ENCODE peak calls at places on chromosomes 12 and 14, in five cellular contexts. R, F, L, U and B are unnamed samples.

GRCh38 chr12:108850854-108851573 is 6.4 kb downstream of the SSH1 start:
- DNase-seq in U (no peak), L (peak; percentile 79), F (no peak), R (peak; percentile 96), B (no peak)

GRCh38 chr14:68501621-68502052 is 291.2 kb downstream of the ZFP36L1 start:
- DNase-seq in L (no peak), F (no peak), R (peak; percentile 32), U (no peak), B (no peak)

GRCh38 chr14:101499080-101499479 is 62.2 kb upstream of the DIO3 start:
- DNase-seq in U (no peak), L (no peak), R (no peak), F (no peak), B (no peak)

GRCh38 chr12:122458105-122459035 is 35.9 kb upstream of the CLIP1 start:
- DNase-seq in U (no peak), F (no peak), L (no peak), R (no peak), B (no peak)

GRCh38 chr14:99904506-99904905 is 111.3 kb downstream of the EML1 start:
- DNase-seq in F (no peak), L (no peak), U (no peak), R (no peak), B (no peak)

GRCh38 chr14:97995038-97995437 is 1197.9 kb downstream of the VRK1 start:
- DNase-seq in F (no peak), L (no peak), R (no peak), U (peak; percentile 42), B (no peak)

GRCh38 chr12:115313929-115314328 is 630.0 kb upstream of the TBX3 start:
- DNase-seq in R (peak; percentile 95), L (no peak), F (no peak), U (no peak), B (no peak)

GRCh38 chr14:98957211-98958047 is 314.6 kb downstream of the BCL11B start:
- DNase-seq in R (peak; percentile 3), L (no peak), F (no peak), U (no peak), B (no peak)

GRCh38 chr12:4589941-4590340 is 27.9 kb downstream of the DYRK4 start:
- DNase-seq in U (no peak), R (peak; percentile 11), F (no peak), L (no peak), B (no peak)

GRCh38 chr14:101704140-101704539 is 57.4 kb upstream of the PPP2R5C start:
- DNase-seq in R (no peak), F (no peak), L (no peak), U (no peak), B (no peak)

GRCh38 chr14:104051092-104051813 is 34.2 kb upstream of the ASPG start:
- DNase-seq in L (no peak), R (peak; percentile 8), F (no peak), U (no peak), B (no peak)

GRCh38 chr14:100065161-100065871 is at the start of gene EVL:
- DNase-seq in R (no peak), L (no peak), F (peak; percentile 71), U (peak; percentile 94), B (no peak)

GRCh38 chr12:108700833-108701450 is 30.4 kb downstream of the CORO1C start:
- DNase-seq in L (no peak), R (no peak), U (no peak), F (peak; percentile 53), B (no peak)

GRCh38 chr12:68119724-68120211 is 39.8 kb downstream of the IFNG start:
- DNase-seq in F (peak; percentile 56), R (no peak), L (no peak), U (peak; percentile 84), B (no peak)

GRCh38 chr12:67508830-67509229 is 139.7 kb upstream of the DYRK2 start:
- DNase-seq in F (no peak), L (no peak), R (no peak), U (no peak), B (no peak)